ENCODE peak calls at places on chromosomes 7 and 10, in seven cellular contexts. T is body of pancreas; I is posterior cingulate gyrus; C is pulmonary artery endothelial cell; G is AG04450; B is stimulated activated CD4-positive, alpha-beta T cell treated with anti-CD3 and anti-CD28 coated beads, Interleukin-12 subunit alpha, Interleukin-12 subunit beta, amount 100 ng/mL, for 48 hours; P is GM19239. M is an unnamed sample.

GRCh38 chr7:12706900-12707536 is 19.6 kb downstream of the ARL4A start:
- DNase-seq in T (no peak), I (no peak), C (no peak), G (no peak), B (no peak), P (no peak), M (no peak)

GRCh38 chr10:100895896-100896295 is 16.9 kb upstream of the SLF2 start:
- DNase-seq in T (no peak), I (no peak), C (no peak), G (no peak), B (no peak), P (no peak), M (no peak)

GRCh38 chr7:26937306-26937705 is 72.9 kb upstream of the SKAP2 start:
- DNase-seq in T (no peak), I (no peak), C (no peak), G (no peak), B (no peak), P (no peak), M (no peak)

GRCh38 chr7:44787041-44787440 is 9.4 kb upstream of the PPIA start:
- DNase-seq in T (no peak), I (no peak), C (no peak), G (no peak), B (no peak), P (no peak), M (no peak)

GRCh38 chr7:134189559-134189958 is 62.4 kb downstream of the LRGUK start:
- DNase-seq in T (no peak), I (no peak), C (no peak), G (no peak), B (no peak), P (no peak), M (no peak)

GRCh38 chr10:61188691-61189090 is 244.7 kb upstream of the RHOBTB1 start:
- DNase-seq in T (no peak), I (no peak), C (no peak), G (no peak), B (no peak), P (no peak), M (no peak)

GRCh38 chr7:77655361-77655760 is 40.9 kb upstream of the RSBN1L start:
- DNase-seq in T (no peak), I (no peak), C (no peak), G (no peak), B (no peak), P (no peak), M (peak)

GRCh38 chr10:59887006-59887405 is 19.4 kb downstream of the CCDC6 start:
- DNase-seq in T (no peak), I (no peak), C (no peak), G (no peak), B (no peak), P (no peak), M (no peak)

M was measured in mucosa of descending colon.